ENCODE peak calls at places on chromosomes 7 and 10, in eight cellular contexts. O is left ventricle myocardium inferior, S is heart right ventricle, V is mammary epithelial cell, C is HCT116, X is MM.1S, B is PC-9, P is right atrium auricular region. G is an unnamed sample.

GRCh38 chr10:102159051-102159597 is 6.9 kb downstream of the NOLC1 start:
- DNase-seq in V (no peak), X (no peak), B (no peak), S (no peak), O (no peak), C (no peak), P (no peak), G (no peak)

GRCh38 chr7:104943502-104944343 is 70.3 kb upstream of the KMT2E start:
- DNase-seq in C (peak; percentile 94), S (peak; percentile 94), O (peak; percentile 40), B (peak; percentile 48), X (peak; percentile 95), V (peak; percentile 68), P (peak; percentile 85), G (peak; percentile 13)

GRCh38 chr10:102242118-102242485 is 790 bp upstream of the PITX3 start:
- DNase-seq in C (no peak), V (no peak), S (no peak), X (no peak), B (no peak), P (no peak), O (no peak), G (no peak)

GRCh38 chr7:133650067-133650466 is 397.2 kb downstream of the EXOC4 start:
- DNase-seq in S (no peak), O (no peak), X (no peak), V (no peak), P (no peak), C (no peak), B (no peak), G (no peak)

GRCh38 chr7:105810556-105810955 is 65.8 kb downstream of the ATXN7L1 start:
- DNase-seq in X (no peak), B (no peak), P (no peak), O (no peak), C (no peak), V (no peak), S (no peak), G (no peak)

GRCh38 chr10:75009426-75009825 is 102.0 kb upstream of the SAMD8 start:
- DNase-seq in C (no peak), X (no peak), S (no peak), O (no peak), V (no peak), B (no peak), P (no peak), G (no peak)

GRCh38 chr7:132783824-132784223 is 207.6 kb upstream of the PLXNA4 start:
- DNase-seq in V (peak; percentile 63), C (peak; percentile 58), O (no peak), P (no peak), X (no peak), B (no peak), S (no peak), G (no peak)

GRCh38 chr10:98029149-98030092 is 1.0 kb downstream of the CRTAC1 start:
- DNase-seq in S (no peak), P (no peak), O (no peak), X (no peak), C (no peak), B (no peak), V (no peak), G (no peak)

GRCh38 chr10:110408203-110408871 is 89.4 kb upstream of the DUSP5 start:
- DNase-seq in X (no peak), C (no peak), P (no peak), V (peak; percentile 68), O (no peak), B (peak; percentile 94), S (no peak), G (peak; percentile 53)

GRCh38 chr10:96616961-96617360 is 30.1 kb upstream of the TM9SF3 start:
- DNase-seq in V (no peak), O (no peak), X (no peak), C (no peak), S (no peak), B (no peak), P (no peak), G (no peak)

GRCh38 chr10:30928742-30929141 is 102.9 kb downstream of the ZNF438 start:
- DNase-seq in S (no peak), C (no peak), B (no peak), O (no peak), V (no peak), X (peak; percentile 81), P (no peak), G (no peak)

DNA sequence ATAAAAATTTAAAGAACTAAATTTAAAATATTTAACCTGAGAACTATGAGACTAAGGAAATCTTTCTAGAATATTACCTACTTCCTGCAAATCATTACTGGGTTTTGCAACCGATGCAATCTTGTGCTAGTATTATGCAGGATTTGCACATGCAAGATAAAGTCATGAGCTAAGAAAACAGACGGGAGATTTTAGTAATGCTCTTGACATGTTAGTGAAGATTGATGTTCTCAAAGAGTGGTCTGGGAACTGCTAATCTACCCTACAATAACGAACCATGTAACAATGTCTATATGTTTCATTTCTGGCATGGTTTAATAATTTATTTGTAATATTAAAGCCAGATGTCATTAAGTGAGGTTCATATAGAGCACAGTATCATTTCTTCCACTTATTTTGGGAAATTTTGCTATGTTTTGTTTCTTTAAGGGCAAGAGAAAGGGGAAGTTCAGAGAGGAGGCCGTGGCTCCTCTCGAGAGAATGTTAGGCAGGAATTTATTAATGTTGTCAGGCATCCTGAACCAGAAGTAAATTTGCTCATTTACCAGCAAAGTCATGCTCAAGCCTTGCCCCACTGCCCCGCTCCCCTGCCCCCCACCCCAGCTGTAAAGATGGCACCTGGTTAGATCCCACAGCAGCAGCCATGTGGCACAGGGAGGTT is 22.8 kb downstream of the LRRC17 start:
- DNase-seq in B (no peak), O (no peak), X (no peak), C (no peak), S (no peak), V (no peak), P (no peak), G (no peak)
- H3K4me1 ChIP-seq in B (no peaks in the 10 kb centered on the region), O (peaks cover 33% of the 10 kb centered on the region), X (no peaks in the 10 kb centered on the region), C (no peaks in the 10 kb centered on the region), S (peaks cover 20% of the 10 kb centered on the region), V (no peaks in the 10 kb centered on the region), P (peaks cover 25% of the 10 kb centered on the region), G (no peaks in the 10 kb centered on the region)

DNA sequence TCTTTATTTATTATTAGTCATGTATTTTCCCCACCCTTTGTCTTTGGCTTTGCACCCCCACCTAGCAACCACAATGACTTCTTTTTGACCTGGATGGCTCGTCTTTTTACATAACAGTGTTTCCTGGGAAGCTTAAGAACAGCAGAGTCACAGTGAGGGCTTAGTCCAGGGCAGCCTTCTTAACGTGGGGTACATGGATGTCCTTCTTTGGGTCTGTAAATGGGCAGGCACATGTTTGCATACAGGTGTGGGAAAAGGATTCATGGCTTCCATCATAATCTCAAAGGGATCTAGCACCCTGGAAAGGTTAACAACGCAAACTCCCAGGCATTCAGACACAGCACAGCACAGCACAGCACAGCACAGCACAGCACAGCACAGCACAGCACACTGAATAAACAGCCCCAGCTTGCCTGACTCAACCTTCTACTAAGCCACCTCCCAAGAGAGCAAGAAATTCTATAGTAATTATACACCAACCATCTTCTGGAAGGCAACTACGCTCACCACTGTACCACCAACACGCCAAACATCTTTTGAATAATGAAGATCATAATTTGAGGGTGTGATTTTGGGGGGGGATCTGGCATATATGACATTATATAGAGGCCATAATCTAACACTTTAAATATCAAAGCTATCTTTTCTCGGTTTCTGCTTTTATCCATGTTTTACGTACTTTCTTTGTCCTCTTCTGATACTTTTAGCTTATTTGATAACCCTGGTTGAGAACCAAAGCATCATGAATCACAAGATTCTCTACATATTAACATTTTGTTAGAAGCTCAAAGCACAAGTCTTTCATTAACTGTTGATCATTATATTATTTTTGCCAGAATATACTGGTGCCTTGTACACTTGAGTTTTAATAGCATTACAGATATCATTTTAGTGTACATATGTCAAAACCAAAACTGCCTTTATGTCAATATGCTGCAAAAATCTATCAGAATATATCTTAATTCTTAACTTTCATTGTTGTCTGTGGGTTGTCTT is 177.2 kb upstream of the KLF14 start:
- DNase-seq in B (peak; percentile 63), X (no peak), C (no peak), O (no peak), P (peak; percentile 18), V (peak; percentile 65), S (no peak), G (no peak)
- H3K4me1 ChIP-seq in B (peaks cover 58% of the 10 kb centered on the region), X (peaks cover 20% of the 10 kb centered on the region), C (peaks cover 90% of the 10 kb centered on the region), O (peaks cover 78% of the 10 kb centered on the region), P (peaks cover 77% of the 10 kb centered on the region), V (peaks cover 49% of the 10 kb centered on the region), S (peaks cover 55% of the 10 kb centered on the region), G (peaks cover 28% of the 10 kb centered on the region)

GRCh38 chr7:25624001-25624400 is 395.7 kb upstream of the NPVF start:
- DNase-seq in S (no peak), V (no peak), P (no peak), C (no peak), B (no peak), X (no peak), O (no peak), G (no peak)

GRCh38 chr7:25619963-25620799 is 391.9 kb upstream of the NPVF start:
- DNase-seq in V (no peak), O (peak; percentile 34), S (no peak), B (no peak), P (no peak), X (no peak), C (no peak), G (no peak)

GRCh38 chr7:25622716-25623115 is 394.4 kb upstream of the NPVF start:
- DNase-seq in P (no peak), V (no peak), B (no peak), C (no peak), O (no peak), S (no peak), X (no peak), G (no peak)

GRCh38 chr7:25624837-25625236 is 396.6 kb upstream of the NPVF start:
- DNase-seq in P (peak; percentile 77), B (no peak), X (no peak), O (peak; percentile 59), C (no peak), S (peak; percentile 76), V (no peak), G (no peak)

GRCh38 chr7:25621993-25622392 is 393.7 kb upstream of the NPVF start:
- DNase-seq in X (no peak), B (no peak), P (no peak), O (no peak), C (no peak), V (no peak), S (no peak), G (no peak)
- H3K4me1 ChIP-seq in X (no peaks in the 10 kb centered on the region), B (no peaks in the 10 kb centered on the region), P (peaks cover 29% of the 10 kb centered on the region), O (peaks cover 37% of the 10 kb centered on the region), C (no peaks in the 10 kb centered on the region), V (no peaks in the 10 kb centered on the region), S (peaks cover 3% of the 10 kb centered on the region), G (no peaks in the 10 kb centered on the region)

GRCh38 chr7:116222501-116222900 is 12.2 kb downstream of the TES start:
- DNase-seq in B (no peak), O (no peak), S (no peak), X (no peak), P (no peak), C (no peak), V (no peak), G (no peak)

GRCh38 chr7:116216956-116217570 is 6.7 kb downstream of the TES start:
- DNase-seq in V (no peak), P (no peak), B (peak; percentile 78), C (no peak), O (no peak), S (no peak), X (no peak), G (no peak)

GRCh38 chr7:116218747-116219146 is 8.4 kb downstream of the TES start:
- DNase-seq in C (no peak), O (no peak), S (no peak), P (no peak), X (no peak), V (no peak), B (no peak), G (no peak)

GRCh38 chr7:116218051-116218645 is 7.8 kb downstream of the TES start:
- DNase-seq in P (no peak), V (peak; percentile 73), O (no peak), C (peak; percentile 93), X (no peak), S (no peak), B (peak; percentile 99), G (no peak)

GRCh38 chr7:116219288-116219687 is 8.9 kb downstream of the TES start:
- DNase-seq in X (no peak), S (no peak), C (no peak), B (no peak), P (no peak), V (no peak), O (no peak), G (no peak)
- H3K4me1 ChIP-seq in X (peaks cover 23% of the 10 kb centered on the region), S (peaks cover 22% of the 10 kb centered on the region), C (peaks cover 67% of the 10 kb centered on the region), B (peaks cover 62% of the 10 kb centered on the region), P (peaks cover 39% of the 10 kb centered on the region), V (peaks cover 42% of the 10 kb centered on the region), O (peaks cover 47% of the 10 kb centered on the region), G (peaks cover 23% of the 10 kb centered on the region)